ENCODE peak calls at places on chromosomes 16 and 17, in eight cellular contexts. One of them, this sample, is unnamed. For H3K9me3 and H3K4me1, the result is how much of the 10 kb centered on the place peaks cover.

GRCh38 chr17:1000597-1001490 is 3.9 kb downstream of the TIMM22 start:
- DNase-seq in heart right ventricle: no peak
- DNase-seq in aorta: peak
- DNase-seq in prostate gland: no peak
- DNase-seq in H9: no peak
- DNase-seq in ascending aorta: no peak
- DNase-seq in CD8-positive, alpha-beta memory T cell: no peak
- DNase-seq in SJSA1: no peak
- DNase-seq in this sample: peak

GRCh38 chr16:23026777-23027362 is 122.4 kb downstream of the USP31 start:
- DNase-seq in ascending aorta: no peak
- DNase-seq in prostate gland: no peak
- DNase-seq in heart right ventricle: no peak
- DNase-seq in H9: peak
- DNase-seq in aorta: no peak
- DNase-seq in CD8-positive, alpha-beta memory T cell: no peak
- DNase-seq in SJSA1: no peak
- DNase-seq in this sample: peak

GRCh38 chr17:79747508-79748295 is 17.0 kb downstream of the ENPP7 start:
- DNase-seq in H9: peak
- DNase-seq in heart right ventricle: no peak
- DNase-seq in CD8-positive, alpha-beta memory T cell: no peak
- DNase-seq in SJSA1: no peak
- DNase-seq in aorta: no peak
- DNase-seq in ascending aorta: no peak
- DNase-seq in prostate gland: no peak
- DNase-seq in this sample: no peak

GRCh38 chr16:21222495-21223337 is 10.8 kb upstream of the ANKS4B start:
- DNase-seq in CD8-positive, alpha-beta memory T cell: no peak
- DNase-seq in ascending aorta: no peak
- DNase-seq in heart right ventricle: no peak
- DNase-seq in H9: no peak
- DNase-seq in prostate gland: no peak
- DNase-seq in aorta: no peak
- DNase-seq in SJSA1: no peak
- DNase-seq in this sample: peak

GRCh38 chr17:5780476-5780875 is 196.2 kb upstream of the NLRP1 start:
- DNase-seq in prostate gland: no peak
- DNase-seq in H9: no peak
- DNase-seq in ascending aorta: no peak
- DNase-seq in aorta: no peak
- DNase-seq in CD8-positive, alpha-beta memory T cell: no peak
- DNase-seq in heart right ventricle: no peak
- DNase-seq in SJSA1: peak
- DNase-seq in this sample: no peak

GRCh38 chr17:58285422-58285810 is 4.7 kb upstream of the MPO start:
- DNase-seq in heart right ventricle: no peak
- DNase-seq in H9: no peak
- DNase-seq in prostate gland: no peak
- DNase-seq in CD8-positive, alpha-beta memory T cell: no peak
- DNase-seq in SJSA1: no peak
- DNase-seq in aorta: no peak
- DNase-seq in ascending aorta: no peak
- DNase-seq in this sample: no peak

GRCh38 chr17:44830359-44831269 is 527 bp upstream of the GJC1 start:
- DNase-seq in prostate gland: no peak
- DNase-seq in SJSA1: peak
- DNase-seq in heart right ventricle: no peak
- DNase-seq in H9: peak
- DNase-seq in ascending aorta: no peak
- DNase-seq in CD8-positive, alpha-beta memory T cell: peak
- DNase-seq in aorta: peak
- DNase-seq in this sample: peak

GRCh38 chr17:33277436-33278100 is 15.5 kb downstream of the ASIC2 start:
- DNase-seq in ascending aorta: no peak
- DNase-seq in heart right ventricle: no peak
- DNase-seq in SJSA1: no peak
- DNase-seq in aorta: no peak
- DNase-seq in CD8-positive, alpha-beta memory T cell: no peak
- DNase-seq in H9: no peak
- DNase-seq in prostate gland: no peak
- DNase-seq in this sample: no peak

GRCh38 chr17:30450125-30451027 is 26.8 kb upstream of the GOSR1 start:
- DNase-seq in CD8-positive, alpha-beta memory T cell: no peak
- DNase-seq in heart right ventricle: no peak
- DNase-seq in aorta: no peak
- DNase-seq in ascending aorta: no peak
- DNase-seq in H9: no peak
- DNase-seq in SJSA1: no peak
- DNase-seq in prostate gland: no peak
- DNase-seq in this sample: no peak

GRCh38 chr16:30078744-30079143 is 3.0 kb downstream of the PPP4C start:
- DNase-seq in SJSA1: no peak
- DNase-seq in ascending aorta: no peak
- DNase-seq in prostate gland: no peak
- DNase-seq in CD8-positive, alpha-beta memory T cell: no peak
- DNase-seq in heart right ventricle: no peak
- DNase-seq in aorta: no peak
- DNase-seq in H9: no peak
- DNase-seq in this sample: no peak

GRCh38 chr17:35804658-35805192 is 4.6 kb upstream of the TAF15 start:
- DNase-seq in prostate gland: peak
- DNase-seq in H9: peak
- DNase-seq in ascending aorta: no peak
- DNase-seq in aorta: no peak
- DNase-seq in CD8-positive, alpha-beta memory T cell: peak
- DNase-seq in heart right ventricle: peak
- DNase-seq in SJSA1: peak
- DNase-seq in this sample: peak

GRCh38 chr17:37079735-37080134 is 131.0 kb downstream of the AATF start:
- DNase-seq in CD8-positive, alpha-beta memory T cell: no peak
- DNase-seq in SJSA1: no peak
- DNase-seq in H9: no peak
- DNase-seq in aorta: no peak
- DNase-seq in heart right ventricle: no peak
- DNase-seq in ascending aorta: no peak
- DNase-seq in prostate gland: no peak
- DNase-seq in this sample: no peak

GRCh38 chr16:70757183-70757582 is 43.8 kb downstream of the VAC14 start:
- DNase-seq in H9: no peak
- DNase-seq in ascending aorta: no peak
- DNase-seq in aorta: no peak
- DNase-seq in heart right ventricle: no peak
- DNase-seq in CD8-positive, alpha-beta memory T cell: no peak
- DNase-seq in SJSA1: no peak
- DNase-seq in prostate gland: no peak
- DNase-seq in this sample: no peak

DNA sequence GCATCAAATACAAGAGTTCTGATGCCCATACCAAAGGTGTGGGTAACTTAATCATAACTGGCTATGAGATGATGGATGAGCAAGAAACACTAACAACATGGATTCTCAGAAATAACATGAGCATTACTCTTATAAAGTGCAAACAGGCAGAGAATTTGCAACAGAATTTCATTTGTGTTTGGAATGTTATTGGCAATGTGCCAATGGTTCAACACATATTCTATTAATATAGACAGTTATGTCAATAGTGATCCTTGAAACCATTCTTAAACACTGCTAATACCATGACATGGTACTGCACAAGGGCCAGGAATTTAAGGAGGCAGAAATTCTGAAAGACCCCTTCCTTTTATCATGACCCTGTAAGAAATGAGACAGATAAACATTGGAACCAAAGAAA is 217.1 kb upstream of the WSB1 start:
- DNase-seq in H9: no peak
- DNase-seq in aorta: no peak
- DNase-seq in SJSA1: no peak
- DNase-seq in CD8-positive, alpha-beta memory T cell: no peak
- DNase-seq in prostate gland: no peak
- DNase-seq in ascending aorta: no peak
- DNase-seq in heart right ventricle: no peak
- DNase-seq in this sample: no peak
- H3K9me3 ChIP-seq in H9: half or more
- H3K9me3 ChIP-seq in aorta: under half
- H3K9me3 ChIP-seq in SJSA1: under half
- H3K9me3 ChIP-seq in CD8-positive, alpha-beta memory T cell: under half
- H3K9me3 ChIP-seq in prostate gland: under half
- H3K9me3 ChIP-seq in ascending aorta: under half
- H3K9me3 ChIP-seq in heart right ventricle: under half
- H3K9me3 ChIP-seq in this sample: under half

DNA sequence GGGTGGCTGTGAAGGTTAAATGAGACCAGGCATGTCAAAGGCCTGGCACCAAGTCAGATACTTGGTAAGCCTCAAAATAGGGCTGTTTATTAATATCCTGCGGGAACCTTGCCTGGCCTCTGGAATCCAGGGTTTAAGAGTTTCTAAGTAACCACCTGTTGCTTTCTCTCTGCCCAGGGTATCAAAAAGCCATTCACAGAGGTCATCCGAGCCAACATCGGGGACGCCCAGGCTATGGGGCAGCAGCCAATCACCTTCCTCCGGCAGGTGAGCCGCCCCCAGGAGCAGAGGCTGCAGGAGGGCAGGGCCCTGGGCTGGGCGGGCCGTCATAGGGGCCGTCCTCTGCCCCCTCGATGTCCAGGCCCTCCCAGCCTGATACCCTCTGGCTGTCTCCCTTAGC is 13.3 kb downstream of the GPT2 start:
- DNase-seq in H9: no peak
- DNase-seq in SJSA1: no peak
- DNase-seq in aorta: no peak
- DNase-seq in ascending aorta: no peak
- DNase-seq in prostate gland: no peak
- DNase-seq in heart right ventricle: peak
- DNase-seq in CD8-positive, alpha-beta memory T cell: no peak
- DNase-seq in this sample: peak
- H3K4me1 ChIP-seq in H9: under half
- H3K4me1 ChIP-seq in SJSA1: under half
- H3K4me1 ChIP-seq in aorta: under half
- H3K4me1 ChIP-seq in ascending aorta: under half
- H3K4me1 ChIP-seq in prostate gland: under half
- H3K4me1 ChIP-seq in heart right ventricle: under half
- H3K4me1 ChIP-seq in CD8-positive, alpha-beta memory T cell: under half
- H3K4me1 ChIP-seq in this sample: under half

GRCh38 chr17:20095366-20096080 is 86.4 kb downstream of the SPECC1 start:
- DNase-seq in CD8-positive, alpha-beta memory T cell: no peak
- DNase-seq in H9: peak
- DNase-seq in heart right ventricle: peak
- DNase-seq in aorta: peak
- DNase-seq in prostate gland: peak
- DNase-seq in SJSA1: peak
- DNase-seq in ascending aorta: no peak
- DNase-seq in this sample: peak
- H3K27ac ChIP-seq in CD8-positive, alpha-beta memory T cell: no peak
- H3K27ac ChIP-seq in H9: no peak
- H3K27ac ChIP-seq in heart right ventricle: peak
- H3K27ac ChIP-seq in aorta: peak
- H3K27ac ChIP-seq in prostate gland: no peak
- H3K27ac ChIP-seq in SJSA1: no peak
- H3K27ac ChIP-seq in ascending aorta: peak
- H3K27ac ChIP-seq in this sample: no peak

GRCh38 chr16:35414139-35414538 is 1954.7 kb downstream of the TP53TG3F start:
- DNase-seq in SJSA1: no peak
- DNase-seq in CD8-positive, alpha-beta memory T cell: no peak
- DNase-seq in aorta: no peak
- DNase-seq in heart right ventricle: no peak
- DNase-seq in prostate gland: no peak
- DNase-seq in H9: no peak
- DNase-seq in ascending aorta: no peak
- DNase-seq in this sample: no peak
- H3K9me3 ChIP-seq in SJSA1: under half
- H3K9me3 ChIP-seq in CD8-positive, alpha-beta memory T cell: under half
- H3K9me3 ChIP-seq in aorta: under half
- H3K9me3 ChIP-seq in heart right ventricle: under half
- H3K9me3 ChIP-seq in prostate gland: under half
- H3K9me3 ChIP-seq in H9: under half
- H3K9me3 ChIP-seq in ascending aorta: under half
- H3K9me3 ChIP-seq in this sample: under half

GRCh38 chr16:57692636-57693035 is 2.0 kb upstream of the DRC7 start:
- DNase-seq in heart right ventricle: no peak
- DNase-seq in ascending aorta: no peak
- DNase-seq in SJSA1: no peak
- DNase-seq in H9: no peak
- DNase-seq in aorta: no peak
- DNase-seq in CD8-positive, alpha-beta memory T cell: no peak
- DNase-seq in prostate gland: no peak
- DNase-seq in this sample: no peak
- H3K4me1 ChIP-seq in heart right ventricle: under half
- H3K4me1 ChIP-seq in ascending aorta: under half
- H3K4me1 ChIP-seq in SJSA1: under half
- H3K4me1 ChIP-seq in H9: under half
- H3K4me1 ChIP-seq in aorta: under half
- H3K4me1 ChIP-seq in CD8-positive, alpha-beta memory T cell: under half
- H3K4me1 ChIP-seq in prostate gland: under half
- H3K4me1 ChIP-seq in this sample: under half

GRCh38 chr17:12027658-12028057 is 7.0 kb downstream of the MAP2K4 start:
- DNase-seq in heart right ventricle: no peak
- DNase-seq in aorta: no peak
- DNase-seq in prostate gland: no peak
- DNase-seq in CD8-positive, alpha-beta memory T cell: no peak
- DNase-seq in ascending aorta: no peak
- DNase-seq in H9: no peak
- DNase-seq in SJSA1: no peak
- DNase-seq in this sample: no peak
- H3K27ac ChIP-seq in heart right ventricle: no peak
- H3K27ac ChIP-seq in aorta: no peak
- H3K27ac ChIP-seq in prostate gland: no peak
- H3K27ac ChIP-seq in CD8-positive, alpha-beta memory T cell: no peak
- H3K27ac ChIP-seq in ascending aorta: no peak
- H3K27ac ChIP-seq in H9: no peak
- H3K27ac ChIP-seq in SJSA1: no peak
- H3K27ac ChIP-seq in this sample: no peak

GRCh38 chr17:39826334-39826733 is 37.8 kb downstream of the IKZF3 start:
- DNase-seq in heart right ventricle: no peak
- DNase-seq in SJSA1: no peak
- DNase-seq in ascending aorta: no peak
- DNase-seq in CD8-positive, alpha-beta memory T cell: no peak
- DNase-seq in H9: no peak
- DNase-seq in prostate gland: no peak
- DNase-seq in aorta: no peak
- DNase-seq in this sample: no peak
- H3K9me3 ChIP-seq in heart right ventricle: under half
- H3K9me3 ChIP-seq in SJSA1: under half
- H3K9me3 ChIP-seq in ascending aorta: under half
- H3K9me3 ChIP-seq in CD8-positive, alpha-beta memory T cell: under half
- H3K9me3 ChIP-seq in H9: under half
- H3K9me3 ChIP-seq in prostate gland: under half
- H3K9me3 ChIP-seq in aorta: under half
- H3K9me3 ChIP-seq in this sample: under half

GRCh38 chr16:57628782-57629181 is 352 bp downstream of the ADGRG1 start:
- DNase-seq in ascending aorta: no peak
- DNase-seq in aorta: no peak
- DNase-seq in SJSA1: no peak
- DNase-seq in H9: no peak
- DNase-seq in heart right ventricle: no peak
- DNase-seq in CD8-positive, alpha-beta memory T cell: no peak
- DNase-seq in prostate gland: no peak
- DNase-seq in this sample: no peak
- H3K4me1 ChIP-seq in ascending aorta: under half
- H3K4me1 ChIP-seq in aorta: under half
- H3K4me1 ChIP-seq in SJSA1: under half
- H3K4me1 ChIP-seq in H9: under half
- H3K4me1 ChIP-seq in heart right ventricle: under half
- H3K4me1 ChIP-seq in CD8-positive, alpha-beta memory T cell: under half
- H3K4me1 ChIP-seq in prostate gland: under half
- H3K4me1 ChIP-seq in this sample: under half

This sample was measured in SJCRH30.